ENCODE peak calls at places on chromosomes 4 and X, in five cellular contexts. S is GM12878, E is H1, B is HepG2, I is K562. T is an unnamed sample.

GRCh38 chr4:98434816-98435215 is 173.6 kb downstream of the RAP1GDS1 start:
- DNase-seq in S (no peak), E (no peak), B (no peak), I (no peak), T (no peak)

GRCh38 chr4:64508089-64508488 is 98.8 kb upstream of the TECRL start:
- DNase-seq in S (no peak), E (no peak), B (no peak), I (no peak), T (no peak)

GRCh38 chr4:134326866-134327265 is 125.3 kb upstream of the PABPC4L start:
- DNase-seq in S (no peak), E (no peak), B (no peak), I (no peak), T (no peak)

GRCh38 chr4:52877006-52877405 is 14.9 kb downstream of the RASL11B start:
- DNase-seq in S (no peak), E (no peak), B (no peak), I (no peak), T (no peak)

GRCh38 chr4:41661447-41662076 is 87.0 kb downstream of the PHOX2B start:
- DNase-seq in S (no peak), E (peak), B (peak), I (peak), T (peak)

GRCh38 chr4:184979461-184980124 is 38.7 kb upstream of the HELT start:
- DNase-seq in S (no peak), E (no peak), B (no peak), I (no peak), T (no peak)

GRCh38 chrX:9885150-9885549 is 82.0 kb upstream of the CLDN34 start:
- DNase-seq in S (no peak), E (peak), B (peak), I (peak), T (peak)

GRCh38 chr4:1027219-1027915 is 15.9 kb downstream of the FGFRL1 start:
- DNase-seq in S (no peak), E (no peak), B (no peak), I (no peak), T (no peak)

DNA sequence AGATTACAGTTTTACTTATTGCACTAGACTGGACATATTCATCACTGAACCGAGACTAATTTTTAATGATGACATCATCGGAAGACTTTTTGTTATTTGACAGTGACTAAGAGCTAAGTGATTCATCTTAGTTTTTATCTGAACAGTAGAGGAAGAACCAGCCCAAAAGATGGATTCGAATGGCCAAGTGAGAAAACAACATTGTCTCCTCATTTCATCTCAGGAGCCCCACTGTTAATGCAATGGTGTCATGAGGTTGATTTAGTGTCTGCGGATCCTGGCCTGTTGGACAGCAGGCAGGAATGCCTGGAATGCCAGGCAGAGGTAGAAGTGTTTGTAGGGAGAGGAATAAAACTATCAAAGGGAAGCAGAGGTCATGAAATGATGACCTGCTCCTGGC is 37.8 kb upstream of the HPF1 start:
- DNase-seq in S (no peak), E (no peak), B (no peak), I (no peak), T (no peak)
- TF ChIP-seq SP1 in S (no peak), E (no peak), B (no peak), I (no peak), T (no peak)

GRCh38 chr4:120691106-120691505 is 231.4 kb downstream of the PRDM5 start:
- DNase-seq in S (no peak), E (no peak), B (no peak), I (no peak), T (no peak)

GRCh38 chr4:120693817-120694216 is 228.7 kb downstream of the PRDM5 start:
- DNase-seq in S (no peak), E (no peak), B (no peak), I (no peak), T (no peak)

GRCh38 chr4:120688791-120689190 is 233.7 kb downstream of the PRDM5 start:
- DNase-seq in S (no peak), E (no peak), B (no peak), I (no peak), T (no peak)

GRCh38 chr4:120692964-120693363 is 229.6 kb downstream of the PRDM5 start:
- DNase-seq in S (no peak), E (no peak), B (peak), I (no peak), T (peak)

GRCh38 chr4:120691536-120691935 is 231.0 kb downstream of the PRDM5 start:
- DNase-seq in S (no peak), E (no peak), B (no peak), I (no peak), T (no peak)
- TF ChIP-seq YY1 in S (no peak), E (no peak), B (no peak), I (no peak), T (no peak)

GRCh38 chrX:102712967-102713677 is 874 bp downstream of the GPRASP2 start:
- DNase-seq in S (no peak), E (peak), B (no peak), I (peak), T (no peak)

GRCh38 chrX:102712216-102712966 is at the start of gene GPRASP2:
- DNase-seq in S (no peak), E (peak), B (no peak), I (peak), T (no peak)

GRCh38 chrX:102711872-102712215 is 404 bp upstream of the GPRASP2 start:
- DNase-seq in S (no peak), E (no peak), B (no peak), I (no peak), T (no peak)

GRCh38 chrX:102714994-102715393 is 2.7 kb downstream of the GPRASP2 start:
- DNase-seq in S (no peak), E (peak), B (no peak), I (no peak), T (no peak)

GRCh38 chrX:102715967-102716366 is 3.7 kb downstream of the GPRASP2 start:
- DNase-seq in S (no peak), E (no peak), B (no peak), I (no peak), T (no peak)
- TF ChIP-seq SRF in S (no peak), E (no peak), B (no peak), I (no peak), T (no peak)

GRCh38 chrX:112846114-112846513 is 5.5 kb upstream of the AMOT start:
- DNase-seq in S (no peak), E (no peak), B (no peak), I (no peak), T (no peak)
- TF ChIP-seq SP1 in S (no peak), E (no peak), B (no peak), I (no peak), T (no peak)